ENCODE peak calls at places on chromosome 1, in ten cellular contexts. R, J, Q, T, H, O, W, N, A and I are unnamed samples.
A peak's percentile ranks its signal among the peaks of the same experiment; 100 is the strongest.

GRCh38 chr1:41411229-41411628 is 50.0 kb downstream of the FOXO6 start:
- DNase-seq in A (no peak), Q (no peak), T (no peak), O (no peak), W (no peak), H (no peak), N (no peak), J (no peak), R (no peak), I (no peak)

GRCh38 chr1:207500306-207500705 is 4.3 kb downstream of the CR1 start:
- DNase-seq in A (no peak), R (no peak), N (no peak), J (no peak), W (no peak), H (no peak), T (no peak), Q (no peak), O (no peak), I (no peak)

GRCh38 chr1:81498370-81499184 is 302.2 kb upstream of the ADGRL2 start:
- DNase-seq in A (no peak), Q (no peak), O (no peak), W (peak; percentile 6), R (no peak), T (no peak), H (no peak), N (no peak), J (no peak), I (no peak)

GRCh38 chr1:212916395-212917133 is 33.8 kb upstream of the VASH2 start:
- DNase-seq in W (peak; percentile 67), R (peak; percentile 32), J (no peak), H (no peak), A (peak; percentile 30), N (peak; percentile 66), T (peak; percentile 74), Q (no peak), O (no peak), I (no peak)

GRCh38 chr1:104921552-104921951 is 1171.9 kb downstream of the AMY1C start:
- DNase-seq in J (no peak), T (no peak), H (no peak), O (no peak), A (no peak), W (no peak), R (no peak), N (no peak), Q (no peak), I (no peak)

GRCh38 chr1:189499736-189500135 is 977.9 kb downstream of the BRINP3 start:
- DNase-seq in W (no peak), N (no peak), T (no peak), J (no peak), A (no peak), O (no peak), R (no peak), H (no peak), Q (no peak), I (no peak)

GRCh38 chr1:32464716-32465540 is at the start of gene ZBTB8B:
- DNase-seq in J (peak; percentile 32), Q (no peak), H (no peak), A (peak; percentile 71), O (peak; percentile 67), W (peak; percentile 85), N (peak; percentile 69), T (peak; percentile 79), R (peak; percentile 77), I (peak; percentile 81)

GRCh38 chr1:105017587-105017986 is 1267.9 kb downstream of the AMY1C start:
- DNase-seq in A (no peak), Q (no peak), N (no peak), W (no peak), R (no peak), H (no peak), T (no peak), O (no peak), J (no peak), I (no peak)

GRCh38 chr1:55702064-55702463 is 486.9 kb upstream of the USP24 start:
- DNase-seq in A (no peak), R (no peak), O (no peak), N (no peak), H (no peak), T (no peak), Q (no peak), J (no peak), W (no peak), I (no peak)

GRCh38 chr1:245603311-245603865 is 448.6 kb downstream of the KIF26B start:
- DNase-seq in N (no peak), O (no peak), Q (no peak), A (no peak), W (no peak), J (no peak), H (no peak), R (no peak), T (no peak), I (no peak)

GRCh38 chr1:154220970-154221814 is 437 bp downstream of the UBAP2L start:
- DNase-seq in Q (peak; percentile 53), J (peak; percentile 34), A (peak; percentile 61), O (peak; percentile 83), R (peak; percentile 64), N (peak; percentile 75), H (peak; percentile 93), T (peak; percentile 93), W (peak; percentile 49), I (peak; percentile 71)
- TF ChIP-seq POLR2A in Q (no peak), J (no peak), A (no peak), O (no peak), R (no peak), N (no peak), H (peak; percentile 41), T (no peak), W (no peak), I (peak; percentile 7)

GRCh38 chr1:214455971-214456867 is 95.2 kb downstream of the PTPN14 start:
- DNase-seq in A (no peak), H (no peak), T (no peak), J (no peak), O (no peak), W (no peak), Q (no peak), N (no peak), R (no peak), I (no peak)

GRCh38 chr1:214461305-214461704 is 90.1 kb downstream of the PTPN14 start:
- DNase-seq in Q (no peak), J (no peak), A (no peak), T (no peak), R (no peak), N (no peak), H (no peak), W (no peak), O (no peak), I (no peak)

GRCh38 chr1:214459895-214460294 is 91.5 kb downstream of the PTPN14 start:
- DNase-seq in W (no peak), N (no peak), Q (no peak), T (no peak), J (no peak), O (no peak), A (no peak), H (no peak), R (no peak), I (no peak)

GRCh38 chr1:214460304-214460916 is 91.0 kb downstream of the PTPN14 start:
- DNase-seq in T (no peak), R (no peak), H (no peak), W (no peak), O (no peak), Q (no peak), J (no peak), A (no peak), N (no peak), I (no peak)

GRCh38 chr1:214458541-214458940 is 92.9 kb downstream of the PTPN14 start:
- DNase-seq in T (no peak), N (no peak), W (no peak), H (no peak), Q (no peak), J (no peak), R (no peak), A (no peak), O (no peak), I (no peak)
- H3K4me1 ChIP-seq in T (no peaks in the 10 kb centered on the region), N (peaks cover 30% of the 10 kb centered on the region), W (peaks cover 5% of the 10 kb centered on the region), H (peaks cover 10% of the 10 kb centered on the region), Q (no peaks in the 10 kb centered on the region), J (peaks cover 16% of the 10 kb centered on the region), R (no peaks in the 10 kb centered on the region), A (no peaks in the 10 kb centered on the region), O (no peaks in the 10 kb centered on the region), I (peaks cover 17% of the 10 kb centered on the region)

GRCh38 chr1:93593868-93594602 is 87.6 kb downstream of the BCAR3 start:
- DNase-seq in J (no peak), A (no peak), O (peak; percentile 46), W (no peak), N (no peak), R (no peak), Q (no peak), H (no peak), T (peak; percentile 46), I (no peak)

GRCh38 chr1:93594603-93594880 is 87.1 kb downstream of the BCAR3 start:
- DNase-seq in T (no peak), N (no peak), O (no peak), A (no peak), Q (no peak), H (no peak), R (no peak), W (no peak), J (no peak), I (no peak)

GRCh38 chr1:93591833-93592635 is 89.6 kb downstream of the BCAR3 start:
- DNase-seq in O (peak; percentile 65), A (peak; percentile 96), T (peak; percentile 84), Q (peak; percentile 73), N (no peak), J (no peak), W (peak; percentile 89), H (no peak), R (no peak), I (no peak)

GRCh38 chr1:93591291-93591832 is 90.3 kb downstream of the BCAR3 start:
- DNase-seq in O (no peak), A (no peak), J (no peak), R (no peak), H (no peak), Q (no peak), W (no peak), N (no peak), T (peak; percentile 2), I (no peak)

GRCh38 chr1:93592636-93592949 is 89.0 kb downstream of the BCAR3 start:
- DNase-seq in H (no peak), Q (no peak), W (no peak), R (no peak), A (no peak), O (peak; percentile 65), J (no peak), N (no peak), T (peak; percentile 48), I (no peak)
- H3K36me3 ChIP-seq in H (peaks cover 20% of the 10 kb centered on the region), Q (no peaks in the 10 kb centered on the region), W (peaks cover 6% of the 10 kb centered on the region), R (no peaks in the 10 kb centered on the region), A (peaks cover 14% of the 10 kb centered on the region), O (peaks cover 27% of the 10 kb centered on the region), J (peaks cover 34% of the 10 kb centered on the region), N (peaks cover 26% of the 10 kb centered on the region), T (peaks cover 4% of the 10 kb centered on the region), I (peaks cover 25% of the 10 kb centered on the region)

DNA sequence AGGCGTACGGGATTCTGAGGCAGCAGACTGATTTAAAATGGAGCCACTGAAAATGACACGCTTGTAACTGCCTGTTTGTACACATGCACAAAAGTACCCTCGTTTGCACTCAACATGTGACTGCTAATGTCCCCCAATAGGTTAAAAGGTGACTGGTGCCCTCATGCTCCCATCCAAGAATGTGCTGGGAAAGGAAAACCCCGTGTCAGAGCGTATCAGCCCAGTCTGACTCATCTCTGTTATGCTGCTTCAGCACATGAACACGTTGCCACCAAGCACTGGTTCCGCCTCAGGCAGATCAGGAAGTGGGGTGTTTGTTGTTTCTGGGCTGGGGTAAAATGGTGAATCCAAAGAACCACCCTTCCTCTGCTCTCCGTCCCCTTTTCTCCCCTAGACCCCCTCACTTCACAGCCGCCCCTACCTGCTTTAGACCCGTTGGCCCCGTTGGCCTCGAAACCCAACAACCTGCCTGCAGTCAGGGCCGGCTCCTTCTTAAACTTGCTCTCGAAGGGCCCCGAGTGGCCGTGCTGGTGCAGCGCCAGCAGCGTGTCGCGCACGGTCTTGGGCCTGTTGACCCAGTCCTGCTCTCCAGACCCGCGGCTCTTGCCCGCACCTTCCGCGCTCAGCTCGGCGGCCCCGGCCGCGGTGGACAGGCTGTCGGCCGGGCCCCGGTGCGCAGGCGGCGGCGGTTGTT is 1.8 kb downstream of the IRF2BP2 start:
- DNase-seq in A (peak; percentile 79), O (peak; percentile 94), R (peak; percentile 73), Q (peak; percentile 86), J (peak; percentile 60), N (peak; percentile 87), T (peak; percentile 93), W (peak; percentile 86), H (no peak), I (peak; percentile 91)
- TF ChIP-seq POLR2A in A (no peak), O (peak; percentile 64), R (peak; percentile 62), Q (peak; percentile 84), J (peak; percentile 65), N (peak; percentile 40), T (no peak), W (peak; percentile 22), H (peak; percentile 61), I (peak; percentile 27)